ENCODE peak calls at places on chromosomes 13 and 19, in four cellular contexts. T is brain microvascular endothelial cell, L is breast epithelium, B is dorsolateral prefrontal cortex. S is an unnamed sample.

GRCh38 chr19:15631817-15632216 is 8.9 kb upstream of the CYP4F3 start:
- DNase-seq in L (no peak), T (no peak), B (no peak), S (no peak)

GRCh38 chr13:79540504-79540903 is 59.5 kb downstream of the NDFIP2 start:
- DNase-seq in T (no peak), B (no peak), L (no peak), S (no peak)

GRCh38 chr13:32261567-32261966 is 53.6 kb downstream of the ZAR1L start:
- DNase-seq in T (peak), B (peak), L (no peak), S (peak)

GRCh38 chr13:33908111-33908510 is 90.2 kb downstream of the RFC3 start:
- DNase-seq in B (no peak), T (no peak), L (no peak), S (no peak)

GRCh38 chr13:114104626-114105350 is 27.6 kb downstream of the RASA3 start:
- DNase-seq in L (no peak), T (no peak), B (peak), S (no peak)

GRCh38 chr19:14606627-14607026 is 23.7 kb downstream of the CLEC17A start:
- DNase-seq in T (no peak), L (no peak), B (no peak), S (no peak)

GRCh38 chr19:55598719-55599467 is 424 bp downstream of the FIZ1 start:
- DNase-seq in L (peak), B (peak), T (peak), S (peak)

GRCh38 chr13:75217949-75218348 is 264.0 kb downstream of the TBC1D4 start:
- DNase-seq in L (no peak), T (peak), B (no peak), S (peak)

GRCh38 chr13:51785592-51786424 is 18.2 kb downstream of the DHRS12 start:
- DNase-seq in L (no peak), T (no peak), B (no peak), S (no peak)

GRCh38 chr19:10105241-10106099 is 692 bp upstream of the PPAN start:
- DNase-seq in L (no peak), B (no peak), T (no peak), S (no peak)

GRCh38 chr13:114161028-114161556 is 18.0 kb upstream of the CFAP97D2 start:
- DNase-seq in T (no peak), B (peak), L (no peak), S (no peak)

GRCh38 chr13:64154514-64154913 is 2738.9 kb upstream of the PCDH20 start:
- DNase-seq in B (no peak), L (no peak), T (no peak), S (peak)

GRCh38 chr19:5172859-5173577 is 167.6 kb downstream of the PTPRS start:
- DNase-seq in B (peak), T (peak), L (no peak), S (peak)

DNA sequence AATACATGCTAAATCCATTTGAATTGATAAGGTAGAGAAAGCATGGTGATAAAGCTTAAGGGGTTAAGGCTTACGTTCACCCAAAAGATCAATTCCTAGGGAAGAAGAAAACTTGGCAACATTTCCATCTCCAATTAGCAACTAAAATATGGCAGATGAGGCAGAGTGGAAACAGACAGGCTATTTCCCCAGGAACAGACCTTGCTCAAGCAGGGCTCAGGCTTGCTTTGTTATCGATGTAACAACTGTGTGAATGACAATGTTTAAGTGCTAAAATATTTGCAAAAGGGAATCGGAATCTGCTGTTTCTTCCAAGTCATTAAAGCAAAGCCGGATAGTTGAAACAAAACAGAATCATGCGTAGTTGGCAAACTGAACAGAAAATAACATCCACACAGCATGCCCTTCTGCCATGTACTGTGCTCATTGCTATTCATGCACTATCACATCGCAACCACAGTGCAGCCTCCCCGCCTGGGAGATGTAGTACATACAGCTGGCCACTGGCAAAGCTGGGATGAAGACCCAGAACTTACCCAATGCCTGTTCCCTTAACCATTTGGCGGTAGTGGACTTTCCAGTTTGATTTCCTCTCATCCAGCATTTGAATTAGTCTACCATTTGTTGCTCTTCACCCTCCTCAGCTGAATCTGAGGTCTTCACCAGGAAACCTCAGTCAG is 799.1 kb downstream of the DIAPH3 start:
- DNase-seq in L (no peak), B (no peak), T (no peak), S (no peak)
- TF ChIP-seq CTCF in L (no peak), B (no peak), T (no peak), S (no peak)

DNA sequence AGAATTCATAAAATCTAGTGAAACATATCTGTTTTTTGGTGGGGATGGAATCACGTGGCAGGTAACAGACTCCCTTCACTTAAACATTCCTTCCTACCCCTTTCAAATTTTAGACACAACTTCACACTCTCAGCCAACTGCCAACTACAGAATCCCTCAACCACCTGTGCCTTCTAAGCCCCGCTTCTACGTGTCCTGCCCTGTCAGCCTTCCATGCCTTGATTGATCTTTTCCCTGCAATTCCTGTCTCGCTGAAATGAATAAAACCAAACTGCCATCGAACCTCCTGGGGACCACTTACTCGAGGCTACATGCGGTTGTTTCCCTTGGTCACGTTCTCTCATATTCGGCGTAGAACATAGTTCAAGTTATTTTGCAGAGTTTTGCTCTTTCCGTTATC is 1.2 kb downstream of the ZNF625 start:
- DNase-seq in B (no peak), T (no peak), L (no peak), S (no peak)
- H3K4me3 ChIP-seq in B (peak), T (peak), L (peak), S (peak)

GRCh38 chr13:78317030-78317429 is 286.3 kb downstream of the POU4F1 start:
- DNase-seq in B (no peak), L (no peak), T (no peak), S (no peak)
- TF ChIP-seq CTCF in B (no peak), L (no peak), T (no peak), S (peak)

GRCh38 chr19:2289714-2290435 is 7.9 kb upstream of the PEAK3 start:
- DNase-seq in B (no peak), L (no peak), T (no peak), S (no peak)

GRCh38 chr19:2288743-2289713 is 7.1 kb upstream of the PEAK3 start:
- DNase-seq in L (no peak), T (no peak), B (no peak), S (no peak)

GRCh38 chr19:2291185-2291751 is 9.3 kb upstream of the PEAK3 start:
- DNase-seq in L (no peak), B (no peak), T (no peak), S (no peak)

GRCh38 chr19:2288010-2288742 is 6.2 kb upstream of the PEAK3 start:
- DNase-seq in B (no peak), T (no peak), L (no peak), S (no peak)

GRCh38 chr19:2290441-2291184 is 8.6 kb upstream of the PEAK3 start:
- DNase-seq in T (no peak), L (no peak), B (no peak), S (no peak)
- H3K4me3 ChIP-seq in T (no peak), L (peak), B (peak), S (no peak)

DNA sequence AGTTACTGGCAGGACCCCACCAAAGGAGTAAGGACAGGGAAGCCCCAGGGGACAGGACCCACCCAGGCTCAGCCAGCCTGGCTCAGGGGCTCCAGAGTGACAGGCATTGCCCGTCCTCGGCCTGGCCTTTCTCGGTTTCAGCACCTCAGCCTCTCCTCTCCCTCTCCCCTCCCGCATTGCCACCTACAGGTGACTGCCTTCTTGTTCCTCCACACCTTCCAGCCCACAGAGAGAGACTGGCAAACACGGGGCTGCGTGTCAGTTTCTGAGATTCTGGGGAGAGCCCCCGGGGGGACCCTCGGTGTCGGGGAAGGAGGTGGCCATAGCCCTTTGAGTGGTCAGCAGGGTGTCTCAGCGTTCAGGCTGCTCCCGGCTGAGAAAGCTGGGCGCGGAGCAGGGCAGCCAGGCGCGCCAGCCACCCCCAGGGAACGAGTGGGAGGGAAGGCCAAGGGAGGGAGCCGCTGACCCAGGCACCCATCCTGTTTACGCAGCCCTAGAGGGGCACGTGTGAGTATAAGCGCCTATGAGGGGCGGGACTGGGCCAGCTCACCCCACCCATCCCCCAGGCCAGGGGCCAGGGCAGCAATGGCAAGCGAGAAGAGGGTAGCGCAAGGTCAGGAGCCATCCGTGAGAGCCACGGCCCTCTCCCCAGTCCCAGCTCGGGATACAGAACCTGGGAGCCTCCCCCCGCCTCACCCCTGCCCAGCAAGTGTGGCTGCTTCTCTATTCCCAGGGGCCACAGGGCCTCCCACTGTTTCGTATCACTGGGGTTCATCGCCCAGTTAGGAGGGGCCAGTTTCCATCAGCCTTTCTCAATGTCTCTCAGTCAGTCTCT is 743 bp upstream of the DMKN start:
- DNase-seq in L (no peak), T (no peak), B (no peak), S (no peak)
- TF ChIP-seq CTCF in L (no peak), T (peak), B (no peak), S (no peak)

GRCh38 chr13:41006951-41007350 is 12.2 kb downstream of the ELF1 start:
- DNase-seq in B (no peak), L (no peak), T (no peak), S (no peak)
- H3K4me3 ChIP-seq in B (no peak), L (no peak), T (no peak), S (no peak)

GRCh38 chr19:41359741-41360140 is 4.2 kb downstream of the B9D2 start:
- DNase-seq in L (no peak), T (no peak), B (no peak), S (no peak)
- TF ChIP-seq CTCF in L (no peak), T (no peak), B (no peak), S (no peak)

GRCh38 chr19:29878973-29879654 is 62.9 kb upstream of the URI1 start:
- DNase-seq in B (peak), L (no peak), T (peak), S (no peak)
- H3K4me3 ChIP-seq in B (no peak), L (no peak), T (no peak), S (no peak)

DNA sequence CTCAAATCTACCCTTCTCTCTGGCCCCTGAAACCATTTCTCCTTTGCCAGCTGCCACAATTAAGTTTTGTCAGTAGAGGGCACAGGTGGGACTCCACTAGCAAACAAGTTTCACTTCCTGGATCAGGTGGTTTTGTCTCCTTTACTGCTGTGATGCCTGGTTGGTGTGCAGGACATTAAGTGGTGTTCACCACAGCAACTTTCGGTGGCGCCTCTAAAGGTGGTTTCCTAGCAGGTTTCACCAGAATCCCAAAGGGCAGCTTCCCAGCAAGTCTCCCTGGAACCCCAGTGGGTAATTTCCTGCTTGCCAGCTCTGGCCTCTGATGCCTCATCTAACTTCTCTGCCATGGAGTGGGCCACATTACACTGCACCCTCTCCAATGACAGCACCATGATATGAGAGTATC is 16.6 kb downstream of the MED4 start:
- DNase-seq in B (no peak), T (no peak), L (no peak), S (no peak)
- TF ChIP-seq CTCF in B (no peak), T (no peak), L (no peak), S (peak)

GRCh38 chr13:46389457-46389856 is 2.4 kb upstream of the RUBCNL start:
- DNase-seq in T (no peak), L (no peak), B (no peak), S (no peak)

GRCh38 chr13:46388846-46389245 is 1.8 kb upstream of the RUBCNL start:
- DNase-seq in L (no peak), B (no peak), T (no peak), S (no peak)

GRCh38 chr13:46386996-46387851 is at the start of gene RUBCNL:
- DNase-seq in L (no peak), B (peak), T (peak), S (no peak)

GRCh38 chr13:46388308-46388707 is 1.3 kb upstream of the RUBCNL start:
- DNase-seq in L (no peak), T (no peak), B (no peak), S (no peak)

DNA sequence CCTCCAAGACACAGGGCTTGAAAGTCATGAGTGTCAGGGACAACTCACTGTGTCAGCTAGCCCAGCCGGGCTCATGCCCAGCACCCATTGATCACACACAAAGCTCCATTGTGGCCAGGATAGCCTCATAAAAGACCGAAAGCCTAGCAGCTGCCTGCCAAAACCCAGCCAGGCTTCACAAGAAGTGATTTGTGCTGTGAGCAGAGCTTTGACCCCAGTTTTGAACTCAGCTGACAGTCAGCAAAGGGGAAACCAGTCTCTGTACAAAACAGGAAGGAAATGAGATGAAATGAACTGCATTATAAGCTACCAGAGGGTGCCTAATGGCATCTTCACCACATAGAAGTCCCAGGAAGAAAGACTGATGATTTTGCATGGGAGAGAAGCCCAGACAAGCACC is 2.9 kb upstream of the RUBCNL start:
- DNase-seq in T (no peak), L (peak), B (peak), S (no peak)
- H3K4me3 ChIP-seq in T (no peak), L (no peak), B (peak), S (no peak)